ENCODE peak calls at places on chromosomes 12 and 14, in four cellular contexts. O is K562, N is GM12878, J is HepG2. S is an unnamed sample.

GRCh38 chr12:101298426-101298825 is 18.5 kb downstream of the UTP20 start:
- DNase-seq in O (no peak), N (no peak), J (no peak), S (no peak)

GRCh38 chr14:58647777-58648176 is 10.0 kb downstream of the DACT1 start:
- DNase-seq in O (no peak), N (no peak), J (no peak), S (no peak)

GRCh38 chr12:17020765-17021164 is 414.8 kb upstream of the LMO3 start:
- DNase-seq in O (no peak), N (no peak), J (no peak), S (no peak)

GRCh38 chr14:96739511-96739910 is 57.7 kb upstream of the VRK1 start:
- DNase-seq in O (no peak), N (no peak), J (no peak), S (no peak)

GRCh38 chr12:45433441-45433868 is 217.6 kb downstream of the ANO6 start:
- DNase-seq in O (no peak), N (no peak), J (peak), S (peak)

GRCh38 chr12:86729798-86730197 is 473.6 kb upstream of the MGAT4C start:
- DNase-seq in O (no peak), N (no peak), J (no peak), S (no peak)

GRCh38 chr12:53575502-53576264 is 50.5 kb downstream of the ATF7 start:
- DNase-seq in O (peak), N (no peak), J (no peak), S (no peak)

GRCh38 chr14:88559852-88560251 is 3.0 kb upstream of the ZC3H14 start:
- DNase-seq in O (no peak), N (no peak), J (peak), S (no peak)

GRCh38 chr12:89288959-89289358 is 63.3 kb downstream of the DUSP6 start:
- DNase-seq in O (no peak), N (no peak), J (no peak), S (no peak)

GRCh38 chr14:58607571-58608317 is 30.0 kb upstream of the DACT1 start:
- DNase-seq in O (no peak), N (no peak), J (no peak), S (no peak)

GRCh38 chr12:31582155-31582554 is 8.8 kb downstream of the DENND5B start:
- DNase-seq in O (no peak), N (no peak), J (no peak), S (no peak)

GRCh38 chr14:68824517-68825347 is 31.9 kb upstream of the ZFP36L1 start:
- DNase-seq in O (peak), N (no peak), J (peak), S (peak)

GRCh38 chr14:61129168-61129745 is 148.2 kb downstream of the SLC38A6 start:
- DNase-seq in O (no peak), N (no peak), J (no peak), S (no peak)

GRCh38 chr12:39125580-39125979 is 220.2 kb upstream of the CPNE8 start:
- DNase-seq in O (no peak), N (no peak), J (no peak), S (no peak)

GRCh38 chr12:94977766-94978468 is 25.6 kb downstream of the NDUFA12 start:
- DNase-seq in O (no peak), N (no peak), J (no peak), S (no peak)

GRCh38 chr12:2811791-2812190 is 677 bp upstream of the ITFG2 start:
- DNase-seq in O (no peak), N (no peak), J (no peak), S (no peak)

GRCh38 chr12:106901276-106901675 is 54.4 kb upstream of the TMEM263 start:
- DNase-seq in O (no peak), N (no peak), J (no peak), S (no peak)

GRCh38 chr12:131920902-131921840 is 7.9 kb upstream of the PUS1 start:
- DNase-seq in O (no peak), N (no peak), J (no peak), S (no peak)

GRCh38 chr12:6792522-6793201 is 3.3 kb downstream of the CD4 start:
- DNase-seq in O (no peak), N (no peak), J (peak), S (no peak)

GRCh38 chr12:108616941-108617858 is 16.5 kb downstream of the SELPLG start:
- DNase-seq in O (no peak), N (peak), J (no peak), S (no peak)

GRCh38 chr14:68692216-68692615 is 100.7 kb downstream of the ZFP36L1 start:
- DNase-seq in O (no peak), N (no peak), J (no peak), S (no peak)

GRCh38 chr14:56686416-56686815 is 106.8 kb downstream of the TMEM260 start:
- DNase-seq in O (no peak), N (no peak), J (peak), S (peak)

DNA sequence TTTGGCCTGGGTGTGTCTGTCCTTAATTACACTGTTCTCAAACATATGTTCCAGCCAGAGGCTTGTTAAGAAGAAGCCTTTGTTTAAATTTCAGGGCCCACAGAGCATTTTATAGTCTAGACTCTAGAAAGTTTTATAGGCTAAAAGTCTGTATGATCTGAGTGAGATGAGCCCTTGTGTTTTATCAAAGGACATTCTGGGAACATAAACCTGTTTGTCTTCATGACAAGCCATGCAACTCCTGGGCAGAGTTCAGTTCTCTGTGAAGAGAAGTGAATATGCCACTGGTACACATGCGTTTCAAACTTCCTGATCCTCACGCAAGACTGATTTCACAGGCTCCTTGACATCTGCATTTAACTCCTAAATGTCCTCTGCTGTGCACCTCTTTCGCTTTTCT is 4.6 kb upstream of the FAM234B start:
- DNase-seq in O (no peak), N (no peak), J (no peak), S (no peak)
- TF ChIP-seq MAX in O (no peak), N (no peak), J (no peak), S (no peak)

DNA sequence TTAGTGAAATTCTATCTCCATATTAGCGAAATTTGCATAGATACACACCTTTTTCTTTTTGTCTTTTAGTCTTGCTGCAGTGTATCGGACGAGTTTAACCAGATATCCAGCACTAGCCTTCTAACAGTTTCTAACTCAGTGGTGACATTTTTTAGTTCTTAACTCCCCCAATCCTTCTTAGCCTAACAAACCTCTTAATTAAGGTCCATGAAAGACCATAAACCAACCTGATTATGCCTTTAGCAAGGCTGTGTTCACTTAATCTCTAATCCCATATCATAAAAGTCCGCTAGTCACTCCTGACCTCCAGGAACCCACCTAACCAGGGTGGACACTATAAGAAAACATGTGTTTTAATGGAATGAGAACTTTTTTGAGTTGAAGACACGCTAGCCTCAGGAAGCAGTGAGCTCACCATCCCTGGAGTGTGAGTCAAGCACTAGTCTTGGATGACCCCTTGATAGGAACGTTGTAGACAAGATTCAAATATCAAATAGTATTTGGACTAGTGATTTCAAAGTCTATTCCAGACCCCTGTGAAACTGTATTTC is 9.4 kb downstream of the CDKN1B start:
- DNase-seq in O (peak), N (no peak), J (no peak), S (no peak)
- TF ChIP-seq TCF7 in O (no peak), N (no peak), J (no peak), S (no peak)

GRCh38 chr14:67442139-67442906 is 30.4 kb upstream of the PLEK2 start:
- DNase-seq in O (no peak), N (no peak), J (no peak), S (no peak)
- TF ChIP-seq MAX in O (no peak), N (no peak), J (no peak), S (no peak)

GRCh38 chr12:12147111-12147510 is 76.4 kb downstream of the BCL2L14 start:
- DNase-seq in O (no peak), N (no peak), J (no peak), S (no peak)
- TF ChIP-seq TCF7 in O (no peak), N (no peak), J (no peak), S (no peak)

GRCh38 chr14:22488522-22489246 is 100.3 kb downstream of the DAD1 start:
- DNase-seq in O (no peak), N (peak), J (no peak), S (no peak)

GRCh38 chr14:22487401-22487800 is 101.6 kb downstream of the DAD1 start:
- DNase-seq in O (no peak), N (no peak), J (no peak), S (no peak)

GRCh38 chr14:22489957-22490950 is 98.8 kb downstream of the DAD1 start:
- DNase-seq in O (no peak), N (no peak), J (no peak), S (no peak)

GRCh38 chr14:22487941-22488340 is 101.1 kb downstream of the DAD1 start:
- DNase-seq in O (no peak), N (no peak), J (no peak), S (no peak)

GRCh38 chr14:22489247-22489551 is 99.8 kb downstream of the DAD1 start:
- DNase-seq in O (no peak), N (no peak), J (no peak), S (no peak)
- TF ChIP-seq MAX in O (no peak), N (no peak), J (no peak), S (no peak)

GRCh38 chr14:22070119-22070982 is 396.7 kb upstream of the OR4E1 start:
- DNase-seq in O (no peak), N (no peak), J (no peak), S (peak)

GRCh38 chr14:22065372-22065771 is 391.8 kb upstream of the OR4E1 start:
- DNase-seq in O (no peak), N (no peak), J (no peak), S (no peak)

GRCh38 chr14:22071001-22071400 is 397.4 kb upstream of the OR4E1 start:
- DNase-seq in O (no peak), N (peak), J (no peak), S (no peak)
- TF ChIP-seq TCF7 in O (no peak), N (no peak), J (no peak), S (no peak)

DNA sequence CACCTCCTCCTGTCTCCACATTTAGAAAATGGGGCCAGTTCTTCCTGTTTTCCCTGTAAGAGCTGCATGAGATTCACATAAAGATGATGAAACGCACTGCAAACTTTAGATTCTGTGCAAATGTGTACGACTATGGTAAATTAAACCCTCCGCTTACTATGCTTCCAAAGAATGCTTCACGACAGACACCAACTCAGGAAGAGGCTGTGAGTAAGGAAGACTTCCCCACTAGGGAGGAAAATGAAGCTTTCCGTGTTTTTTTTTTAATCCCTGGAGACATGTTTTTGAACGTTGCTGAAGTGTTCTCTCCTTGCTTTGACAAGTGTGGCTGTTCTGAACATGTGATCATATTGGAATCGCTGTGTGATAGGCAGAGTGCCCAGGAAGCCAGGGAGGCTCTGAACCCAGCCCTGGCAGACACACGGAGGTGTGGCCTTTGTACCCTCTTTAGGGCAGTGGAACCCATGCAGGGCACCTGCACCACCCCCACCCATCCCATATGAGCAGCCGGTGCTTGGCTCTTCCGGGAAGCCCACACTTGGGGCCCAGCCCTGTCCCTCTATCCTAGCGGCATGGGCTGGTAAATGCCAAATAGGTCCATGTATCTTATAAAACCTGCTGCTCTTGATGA is 7.5 kb upstream of the SYNE3 start:
- DNase-seq in O (peak), N (no peak), J (peak), S (no peak)
- TF ChIP-seq MAX in O (no peak), N (no peak), J (peak), S (no peak)

GRCh38 chr14:103697601-103698379 is 17.5 kb downstream of the XRCC3 start:
- DNase-seq in O (no peak), N (no peak), J (no peak), S (no peak)

GRCh38 chr14:103696027-103696402 is 19.2 kb downstream of the XRCC3 start:
- DNase-seq in O (no peak), N (no peak), J (no peak), S (no peak)

GRCh38 chr14:103695331-103696026 is 19.8 kb downstream of the XRCC3 start:
- DNase-seq in O (no peak), N (no peak), J (no peak), S (no peak)

GRCh38 chr14:103697196-103697595 is 18.1 kb downstream of the XRCC3 start:
- DNase-seq in O (no peak), N (no peak), J (no peak), S (no peak)

GRCh38 chr14:103696466-103697071 is 18.7 kb downstream of the XRCC3 start:
- DNase-seq in O (no peak), N (no peak), J (no peak), S (no peak)
- TF ChIP-seq TCF7 in O (no peak), N (no peak), J (no peak), S (no peak)

S was measured in WTC11.